ENCODE peak calls at places on chromosomes 5 and 9, in seven cellular contexts. A is thoracic aorta; P is WERI-Rb-1; R is H9; F is CD8-positive, alpha-beta T cell; W is lung; V is HCT116. Q is an unnamed sample.

GRCh38 chr5:139243425-139243965 is 45.3 kb upstream of the SIL1 start:
- DNase-seq in A (no peak), P (no peak), R (no peak), F (no peak), W (no peak), V (no peak), Q (no peak)

GRCh38 chr5:157350939-157351338 is 85.0 kb downstream of the CYFIP2 start:
- DNase-seq in A (no peak), P (no peak), R (no peak), F (no peak), W (no peak), V (no peak), Q (no peak)

GRCh38 chr5:91639744-91640143 is 256.6 kb upstream of the ARRDC3 start:
- DNase-seq in A (no peak), P (no peak), R (no peak), F (no peak), W (no peak), V (no peak), Q (no peak)

GRCh38 chr9:99576002-99576401 is 245.7 kb upstream of the NR4A3 start:
- DNase-seq in A (no peak), P (no peak), R (peak; percentile 37), F (no peak), W (no peak), V (no peak), Q (no peak)

GRCh38 chr5:138588013-138588788 is 13.0 kb upstream of the HSPA9 start:
- DNase-seq in A (no peak), P (no peak), R (no peak), F (no peak), W (no peak), V (no peak), Q (no peak)

GRCh38 chr9:126472446-126472845 is 141.3 kb upstream of the LMX1B start:
- DNase-seq in A (no peak), P (no peak), R (no peak), F (no peak), W (no peak), V (no peak), Q (no peak)

GRCh38 chr9:120918931-120919638 is 7.5 kb downstream of the TRAF1 start:
- DNase-seq in A (no peak), P (no peak), R (no peak), F (no peak), W (no peak), V (no peak), Q (no peak)

GRCh38 chr5:73192375-73192774 is 19.4 kb downstream of the TMEM174 start:
- DNase-seq in A (no peak), P (no peak), R (no peak), F (no peak), W (no peak), V (no peak), Q (no peak)

GRCh38 chr5:45793638-45794532 is 97.7 kb upstream of the HCN1 start:
- DNase-seq in A (no peak), P (no peak), R (no peak), F (no peak), W (no peak), V (peak; percentile 28), Q (no peak)

GRCh38 chr5:132405646-132406045 is 36.1 kb downstream of the SLC22A5 start:
- DNase-seq in A (no peak), P (no peak), R (no peak), F (no peak), W (no peak), V (no peak), Q (no peak)

GRCh38 chr5:82073179-82073578 is 101.4 kb downstream of the ATG10 start:
- DNase-seq in A (no peak), P (no peak), R (no peak), F (no peak), W (no peak), V (no peak), Q (no peak)

GRCh38 chr5:96821260-96821916 is 13.6 kb upstream of the ERAP1 start:
- DNase-seq in A (no peak), P (no peak), R (no peak), F (no peak), W (no peak), V (no peak), Q (no peak)

GRCh38 chr9:134656334-134657034 is 14.9 kb downstream of the COL5A1 start:
- DNase-seq in A (no peak), P (peak; percentile 50), R (no peak), F (no peak), W (no peak), V (peak; percentile 31), Q (no peak)

DNA sequence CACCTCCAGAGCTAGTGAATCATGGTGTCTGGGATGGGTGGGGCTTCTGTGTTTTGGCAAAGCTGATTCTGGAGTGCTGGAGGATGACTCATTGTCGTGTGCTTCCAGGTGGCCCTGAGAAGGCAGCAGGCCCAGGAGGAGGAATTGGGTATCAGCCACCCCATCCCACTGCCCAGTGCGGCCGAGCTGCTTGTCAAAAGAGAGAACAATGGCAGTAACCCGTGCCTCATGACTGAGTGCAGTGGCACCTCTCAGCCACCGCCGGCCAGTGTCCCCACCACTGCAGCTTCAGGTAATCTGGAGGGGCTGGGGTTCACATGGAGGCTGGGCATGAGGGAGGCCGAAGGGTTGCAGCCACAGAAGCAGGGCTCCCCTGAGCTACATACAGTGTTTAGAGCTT is 5.4 kb downstream of the DMRT1 start:
- DNase-seq in A (no peak), P (no peak), R (peak; percentile 55), F (no peak), W (no peak), V (peak; percentile 18), Q (no peak)
- TF ChIP-seq CTCF in A (no peak), P (peak; percentile 5), R (no peak), F (no peak), W (no peak), V (no peak), Q (no peak)

GRCh38 chr5:147670815-147671214 is 111.7 kb downstream of the JAKMIP2 start:
- DNase-seq in A (no peak), P (no peak), R (no peak), F (no peak), W (no peak), V (no peak), Q (no peak)

GRCh38 chr5:147668385-147668784 is 114.1 kb downstream of the JAKMIP2 start:
- DNase-seq in A (no peak), P (no peak), R (no peak), F (no peak), W (no peak), V (no peak), Q (no peak)

GRCh38 chr5:147666419-147666818 is 116.1 kb downstream of the JAKMIP2 start:
- DNase-seq in A (no peak), P (no peak), R (no peak), F (no peak), W (no peak), V (no peak), Q (no peak)

GRCh38 chr5:147669113-147669869 is 113.2 kb downstream of the JAKMIP2 start:
- DNase-seq in A (no peak), P (no peak), R (no peak), F (no peak), W (no peak), V (no peak), Q (no peak)

GRCh38 chr5:147667363-147667762 is 115.2 kb downstream of the JAKMIP2 start:
- DNase-seq in A (no peak), P (no peak), R (no peak), F (no peak), W (no peak), V (no peak), Q (no peak)
- H3K27ac ChIP-seq in A (no peak overlapping the region), P (no peak overlapping the region), R (no peak overlapping the region), F (no peak overlapping the region), W (no peak overlapping the region), V (no peak overlapping the region), Q (no peak overlapping the region)

DNA sequence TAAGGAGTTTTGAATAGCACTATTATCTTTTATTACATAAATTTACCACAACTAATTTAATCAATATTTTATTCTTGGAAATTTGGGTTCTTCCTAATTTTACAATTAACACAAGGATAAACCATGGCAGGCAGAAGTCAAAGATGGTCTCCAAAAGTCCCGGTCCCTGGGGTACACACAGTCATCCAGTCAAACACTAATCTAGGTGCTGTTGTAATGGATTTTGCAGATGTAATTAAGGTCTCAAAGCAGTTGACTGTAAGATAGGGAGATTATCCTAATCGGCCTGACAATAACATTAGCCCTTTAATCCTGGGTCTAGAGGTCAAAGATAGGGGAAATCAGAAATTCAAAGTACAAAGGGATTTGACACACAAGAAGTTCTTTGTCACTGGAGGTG is 57.5 kb upstream of the HTR1A start:
- DNase-seq in A (no peak), P (peak; percentile 65), R (no peak), F (no peak), W (no peak), V (no peak), Q (no peak)
- TF ChIP-seq CTCF in A (no peak), P (no peak), R (no peak), F (no peak), W (no peak), V (no peak), Q (no peak)

GRCh38 chr9:75138260-75139040 is 50.1 kb downstream of the OSTF1 start:
- DNase-seq in A (no peak), P (no peak), R (no peak), F (no peak), W (no peak), V (no peak), Q (no peak)
- H3K27ac ChIP-seq in A (no peak overlapping the region), P (no peak overlapping the region), R (no peak overlapping the region), F (no peak overlapping the region), W (no peak overlapping the region), V (no peak overlapping the region), Q (no peak overlapping the region)

DNA sequence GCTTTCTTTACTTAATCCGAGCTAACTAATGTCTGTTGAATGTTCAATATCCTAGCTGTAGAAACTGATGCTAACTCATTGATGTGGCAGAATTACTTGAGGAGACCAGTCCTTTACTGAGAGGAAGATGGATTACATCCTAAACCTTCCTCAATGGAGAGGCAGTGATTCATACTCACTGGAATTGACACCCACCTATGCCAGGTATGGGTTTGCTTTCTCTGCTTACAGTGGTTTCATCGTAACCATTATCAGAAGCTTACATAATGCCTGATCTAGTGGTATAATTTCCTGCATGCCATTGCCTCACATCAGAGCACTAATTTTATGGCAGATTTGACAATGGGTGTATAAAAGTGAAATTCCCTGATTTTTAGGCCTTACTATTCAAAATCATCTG is 384.7 kb downstream of the ANXA1 start:
- DNase-seq in A (no peak), P (no peak), R (no peak), F (no peak), W (no peak), V (no peak), Q (no peak)
- TF ChIP-seq CTCF in A (no peak), P (no peak), R (no peak), F (no peak), W (no peak), V (no peak), Q (no peak)

GRCh38 chr5:71475788-71476384 is 20.4 kb downstream of the BDP1 start:
- DNase-seq in A (no peak), P (no peak), R (no peak), F (no peak), W (no peak), V (no peak), Q (no peak)
- H3K27ac ChIP-seq in A (no peak overlapping the region), P (no peak overlapping the region), R (no peak overlapping the region), F (no peak overlapping the region), W (no peak overlapping the region), V (no peak overlapping the region), Q (no peak overlapping the region)